ENCODE peak calls at places on chromosomes 2 and 18, in four cellular contexts. C is HL-60, G is GM12865, R is GM06990. I is an unnamed sample.

GRCh38 chr18:49019446-49020045 is 68.8 kb upstream of the SMAD7 start:
- DNase-seq in C (no peak), G (peak), R (no peak), I (no peak)

GRCh38 chr2:101515512-101515911 is 40.6 kb upstream of the RFX8 start:
- DNase-seq in C (no peak), G (no peak), R (no peak), I (no peak)

GRCh38 chr2:134395779-134396178 is 141.9 kb downstream of the MGAT5 start:
- DNase-seq in C (peak), G (no peak), R (no peak), I (no peak)

GRCh38 chr2:180133736-180134135 is 126.6 kb upstream of the CWC22 start:
- DNase-seq in C (no peak), G (no peak), R (no peak), I (no peak)

GRCh38 chr2:221124542-221125235 is 447.4 kb downstream of the EPHA4 start:
- DNase-seq in C (no peak), G (no peak), R (no peak), I (no peak)

GRCh38 chr2:17306706-17307105 is 211.5 kb downstream of the RAD51AP2 start:
- DNase-seq in C (no peak), G (no peak), R (no peak), I (no peak)

GRCh38 chr2:37472959-37473358 is 128.5 kb downstream of the QPCT start:
- DNase-seq in C (no peak), G (no peak), R (no peak), I (no peak)

GRCh38 chr2:96527990-96528679 is 8.4 kb upstream of the ARID5A start:
- DNase-seq in C (peak), G (peak), R (peak), I (no peak)

GRCh38 chr2:55431982-55432627 is 12.4 kb upstream of the CCDC88A start:
- DNase-seq in C (no peak), G (peak), R (no peak), I (peak)

GRCh38 chr18:37630326-37630725 is 64.7 kb upstream of the CELF4 start:
- DNase-seq in C (no peak), G (no peak), R (no peak), I (no peak)

GRCh38 chr18:70072678-70073077 is 125.0 kb upstream of the CD226 start:
- DNase-seq in C (no peak), G (peak), R (no peak), I (no peak)

GRCh38 chr2:168482245-168482644 is 26.2 kb downstream of the CERS6 start:
- DNase-seq in C (no peak), G (no peak), R (no peak), I (no peak)

GRCh38 chr2:11576398-11576797 is 42.6 kb downstream of the GREB1 start:
- DNase-seq in C (no peak), G (no peak), R (no peak), I (no peak)

GRCh38 chr2:232698552-232699091 is 1.5 kb downstream of the GIGYF2 start:
- DNase-seq in C (no peak), G (no peak), R (no peak), I (no peak)

GRCh38 chr18:6741290-6741689 is 11.8 kb downstream of the ARHGAP28 start:
- DNase-seq in C (no peak), G (no peak), R (no peak), I (no peak)

GRCh38 chr2:648476-649424 is 28.5 kb downstream of the TMEM18 start:
- DNase-seq in C (no peak), G (no peak), R (no peak), I (no peak)

GRCh38 chr2:127700527-127701192 is 637 bp upstream of the SFT2D3 start:
- DNase-seq in C (peak), G (peak), R (peak), I (peak)

GRCh38 chr2:188303363-188304031 is 11.8 kb downstream of the GULP1 start:
- DNase-seq in C (no peak), G (no peak), R (no peak), I (no peak)

GRCh38 chr2:232689152-232689910 is 7.8 kb upstream of the GIGYF2 start:
- DNase-seq in C (no peak), G (no peak), R (no peak), I (no peak)

DNA sequence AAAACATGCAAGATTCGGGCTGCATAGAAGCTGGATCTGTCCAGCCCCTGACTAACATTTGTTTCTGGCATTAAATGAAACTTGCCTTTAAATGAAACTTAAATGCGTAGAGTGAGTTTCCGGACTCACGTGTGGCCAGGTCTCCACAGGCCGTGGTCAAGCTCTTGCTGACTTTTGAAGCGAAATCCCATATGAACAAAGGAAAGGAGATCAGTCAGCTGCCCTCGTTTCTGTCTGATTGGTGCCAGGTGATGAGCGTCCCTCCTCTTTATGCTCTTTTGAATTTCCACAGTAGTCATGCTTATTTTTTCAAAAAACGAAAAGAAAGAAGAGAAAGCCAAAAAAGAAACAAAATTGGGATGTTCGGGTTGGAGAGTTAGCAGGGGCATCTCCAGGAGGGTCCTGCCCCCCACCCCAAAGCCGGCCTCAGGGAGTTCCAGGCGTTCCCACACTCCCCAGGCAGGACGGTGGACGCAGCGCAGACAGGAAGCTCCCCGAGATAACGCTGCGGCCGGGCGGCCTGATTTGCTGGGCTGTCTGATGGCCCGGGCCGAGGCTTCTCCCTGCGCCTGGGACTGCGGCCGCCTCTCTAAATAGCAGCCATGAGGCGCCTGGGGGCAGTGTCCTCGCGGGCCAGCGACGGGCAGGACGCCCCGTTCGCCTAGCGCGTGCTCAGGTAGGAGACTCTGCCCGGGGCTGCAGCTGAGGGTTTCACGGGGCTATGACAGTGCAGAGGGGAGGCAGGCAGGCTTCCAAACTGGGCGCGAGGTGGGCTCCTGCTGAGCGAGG is at the start of gene COLEC11:
- DNase-seq in C (no peak), G (no peak), R (no peak), I (no peak)
- TF ChIP-seq CTCF in C (no peak), G (no peak), R (no peak), I (no peak)

GRCh38 chr2:195520671-195521155 is 136.3 kb upstream of the SLC39A10 start:
- DNase-seq in C (no peak), G (no peak), R (no peak), I (no peak)
- TF ChIP-seq CTCF in C (no peak), G (no peak), R (no peak), I (no peak)

GRCh38 chr2:112958428-112959108 is 19.2 kb upstream of the IL36G start:
- DNase-seq in C (peak), G (peak), R (no peak), I (peak)
- TF ChIP-seq CTCF in C (peak), G (peak), R (peak), I (peak)

GRCh38 chr2:149090706-149091105 is 52.2 kb downstream of the LYPD6B start:
- DNase-seq in C (no peak), G (no peak), R (no peak), I (no peak)

GRCh38 chr2:149082781-149083180 is 44.3 kb downstream of the LYPD6B start:
- DNase-seq in C (no peak), G (no peak), R (no peak), I (no peak)

GRCh38 chr2:149089068-149089467 is 50.6 kb downstream of the LYPD6B start:
- DNase-seq in C (no peak), G (no peak), R (no peak), I (no peak)

GRCh38 chr2:149084924-149085795 is 46.7 kb downstream of the LYPD6B start:
- DNase-seq in C (peak), G (no peak), R (no peak), I (no peak)

DNA sequence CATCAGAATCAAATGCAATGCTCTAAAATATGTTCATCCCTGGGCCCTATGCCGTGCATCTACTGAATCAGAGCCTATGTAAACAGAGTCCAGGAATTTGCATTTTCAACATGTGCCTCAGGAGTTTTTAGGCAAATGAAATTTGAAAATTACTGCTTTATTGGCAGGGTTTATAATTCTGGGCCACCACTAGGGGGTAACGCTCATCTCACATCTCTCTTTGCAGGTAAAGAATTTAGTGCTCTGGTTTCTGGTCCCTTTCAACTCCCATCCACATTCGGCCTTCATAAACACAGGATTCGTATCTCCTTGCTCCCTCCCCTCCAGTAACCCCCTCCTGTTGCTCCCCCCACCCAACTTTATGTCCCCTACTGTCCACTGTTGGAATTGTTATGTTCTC is 49.3 kb downstream of the LYPD6B start:
- DNase-seq in C (no peak), G (peak), R (no peak), I (no peak)
- TF ChIP-seq CTCF in C (peak), G (peak), R (peak), I (peak)

DNA sequence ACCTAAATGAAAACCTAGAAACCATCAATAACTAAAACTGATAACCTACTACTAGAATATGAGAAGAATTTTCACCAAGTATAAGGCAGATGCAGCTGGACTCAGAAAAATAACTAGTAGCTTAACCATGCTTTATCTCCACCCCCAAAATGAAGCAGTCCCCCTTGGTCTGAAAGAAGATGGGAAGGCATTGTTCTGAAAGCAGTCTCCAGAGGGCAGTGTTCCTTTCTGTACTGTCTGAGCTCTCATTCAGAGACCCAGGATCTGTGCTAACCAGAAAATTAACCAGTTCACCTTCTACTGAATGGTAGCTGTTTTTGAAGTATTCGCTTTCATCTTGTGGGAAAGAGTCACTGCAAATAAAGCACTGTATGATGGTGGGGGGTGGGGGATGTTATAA is 273.0 kb downstream of the PDE11A start:
- DNase-seq in C (no peak), G (peak), R (no peak), I (no peak)
- TF ChIP-seq CTCF in C (no peak), G (peak), R (peak), I (peak)

I was measured in GM10248.